ENCODE peak calls at places on chromosomes 3 and 15, in eight cellular contexts. S is K562, U is GM12892, L is transverse colon, R is breast epithelium, O is vagina, Y is HL-60, Z is sigmoid colon. F is an unnamed sample.

GRCh38 chr3:157104521-157104920 is 55.4 kb downstream of the CCNL1 start:
- DNase-seq in S (no peak), U (no peak), L (no peak), R (no peak), O (no peak), Y (no peak), Z (peak), F (no peak)

GRCh38 chr3:148748323-148748722 is 50.6 kb downstream of the AGTR1 start:
- DNase-seq in S (no peak), U (no peak), L (no peak), R (no peak), O (no peak), Y (peak), Z (no peak), F (no peak)

GRCh38 chr15:39358441-39359041 is 222.3 kb upstream of the THBS1 start:
- DNase-seq in S (peak), U (no peak), L (peak), R (no peak), O (no peak), Y (no peak), Z (peak), F (no peak)

GRCh38 chr15:56353119-56353518 is 12.1 kb upstream of the TEX9 start:
- DNase-seq in S (no peak), U (no peak), L (no peak), R (no peak), O (no peak), Y (no peak), Z (no peak), F (no peak)

GRCh38 chr3:94159062-94159726 is 96.3 kb downstream of the NSUN3 start:
- DNase-seq in S (no peak), U (no peak), L (no peak), R (no peak), O (no peak), Y (no peak), Z (no peak), F (no peak)

GRCh38 chr3:183188895-183189462 is 26.4 kb upstream of the LAMP3 start:
- DNase-seq in S (peak), U (no peak), L (peak), R (no peak), O (no peak), Y (peak), Z (no peak), F (no peak)

GRCh38 chr3:43217633-43218032 is 68.7 kb upstream of the SNRK start:
- DNase-seq in S (no peak), U (no peak), L (no peak), R (no peak), O (no peak), Y (no peak), Z (no peak), F (no peak)

GRCh38 chr3:12507871-12508281 is 23.6 kb downstream of the TSEN2 start:
- DNase-seq in S (no peak), U (no peak), L (no peak), R (no peak), O (no peak), Y (no peak), Z (no peak), F (no peak)

GRCh38 chr3:107987036-107987557 is 103.7 kb downstream of the CD47 start:
- DNase-seq in S (no peak), U (no peak), L (peak), R (peak), O (no peak), Y (no peak), Z (peak), F (peak)

DNA sequence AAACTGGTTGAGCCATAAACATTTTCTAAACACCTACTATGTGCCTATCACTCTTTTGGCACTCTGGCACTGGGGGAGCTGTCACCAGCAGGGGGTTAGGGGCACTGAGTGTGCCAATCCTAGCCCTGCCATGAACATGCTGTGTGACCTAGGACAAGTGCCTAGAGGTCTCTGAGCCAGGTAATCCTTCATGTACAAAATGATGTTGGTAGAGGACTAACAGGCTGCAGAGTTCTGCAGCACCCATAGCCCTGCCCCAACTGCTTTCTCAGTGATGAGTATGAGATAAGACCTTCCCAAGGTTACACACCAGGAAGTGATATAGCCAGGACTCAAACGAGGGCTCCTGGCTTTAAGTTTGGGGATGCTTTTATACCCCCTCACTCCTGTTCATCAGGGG is 84.9 kb upstream of the SEC13 start:
- DNase-seq in S (no peak), U (no peak), L (no peak), R (no peak), O (no peak), Y (no peak), Z (no peak), F (no peak)
- TF ChIP-seq POLR2AphosphoS5 in S (no peak), U (no peak), L (no peak), R (no peak), O (no peak), Y (no peak), Z (no peak), F (no peak)

GRCh38 chr3:123632161-123632655 is 47.4 kb upstream of the HACD2 start:
- DNase-seq in S (no peak), U (no peak), L (peak), R (peak), O (peak), Y (no peak), Z (peak), F (no peak)
- TF ChIP-seq POLR2AphosphoS5 in S (no peak), U (no peak), L (peak), R (no peak), O (no peak), Y (no peak), Z (peak), F (no peak)

GRCh38 chr15:57675481-57676181 is 30.9 kb upstream of the POLR2M start:
- DNase-seq in S (no peak), U (no peak), L (no peak), R (no peak), O (no peak), Y (no peak), Z (no peak), F (no peak)
- TF ChIP-seq POLR2AphosphoS5 in S (no peak), U (no peak), L (no peak), R (no peak), O (no peak), Y (no peak), Z (no peak), F (no peak)

DNA sequence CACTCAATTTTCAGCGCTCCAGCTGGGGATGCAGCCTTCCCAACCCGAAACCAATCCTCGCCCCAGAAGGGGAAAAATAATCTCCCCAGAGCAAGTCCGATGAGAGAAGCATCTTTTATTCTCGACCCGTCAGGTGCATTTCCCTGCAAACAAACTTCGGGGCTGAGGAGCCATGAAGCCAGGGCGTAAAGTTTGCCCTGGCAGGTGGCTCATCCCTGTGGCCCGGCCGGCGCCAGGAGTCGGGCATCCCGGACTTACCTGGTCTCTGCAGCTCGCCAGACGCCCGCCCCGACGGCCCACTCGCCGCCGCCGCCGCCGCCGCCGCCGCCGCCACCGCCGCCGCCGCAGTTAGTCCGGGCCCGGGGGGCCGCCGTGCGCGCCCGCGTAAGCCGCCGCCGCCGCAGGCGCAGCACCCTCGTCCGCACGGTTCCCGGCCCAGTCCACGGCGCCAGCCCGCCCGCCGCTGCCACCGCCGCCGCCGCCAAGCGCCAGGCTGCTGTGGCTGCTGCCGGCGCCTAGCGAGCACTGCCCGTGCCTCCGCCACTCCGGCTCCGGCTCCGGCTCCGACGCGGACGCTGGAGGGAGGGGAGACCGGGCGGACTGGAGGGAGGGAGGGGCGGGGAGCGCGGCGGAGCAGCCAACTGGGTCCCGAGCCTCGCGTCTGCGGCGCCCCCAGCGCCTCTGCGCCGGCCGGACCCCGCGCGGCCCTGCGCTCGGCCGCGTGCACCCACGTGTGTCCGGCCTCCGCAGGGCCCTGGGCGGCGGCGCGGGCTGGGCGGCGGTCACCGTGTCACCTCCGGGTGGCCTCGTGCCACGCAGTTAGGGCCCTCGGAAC is at the start of gene CNTN3:
- DNase-seq in S (no peak), U (no peak), L (peak), R (no peak), O (no peak), Y (no peak), Z (peak), F (no peak)
- TF ChIP-seq POLR2AphosphoS5 in S (no peak), U (no peak), L (no peak), R (no peak), O (no peak), Y (no peak), Z (no peak), F (no peak)

DNA sequence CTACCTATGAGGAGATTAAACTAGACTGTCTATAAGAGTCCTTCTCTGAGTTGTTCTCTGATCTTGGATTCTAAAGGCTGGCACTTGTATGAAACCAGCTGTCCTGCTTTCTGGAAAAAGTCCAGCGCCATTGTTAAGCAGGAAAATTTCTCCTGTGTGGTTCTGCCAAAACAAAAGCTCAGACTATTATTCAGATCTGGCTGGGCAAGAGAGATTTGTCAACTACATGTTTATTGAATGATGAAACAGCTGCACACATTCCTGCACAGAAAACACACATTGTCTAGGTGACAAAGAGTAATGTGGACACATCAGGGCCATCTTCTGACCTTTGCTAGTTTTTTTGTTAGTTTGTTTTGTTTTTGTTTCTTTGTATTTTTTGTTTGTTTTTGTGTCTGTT is 29.9 kb downstream of the ACP3 start:
- DNase-seq in S (no peak), U (no peak), L (no peak), R (no peak), O (no peak), Y (no peak), Z (no peak), F (no peak)
- TF ChIP-seq POLR2AphosphoS5 in S (no peak), U (no peak), L (no peak), R (no peak), O (no peak), Y (no peak), Z (no peak), F (no peak)

DNA sequence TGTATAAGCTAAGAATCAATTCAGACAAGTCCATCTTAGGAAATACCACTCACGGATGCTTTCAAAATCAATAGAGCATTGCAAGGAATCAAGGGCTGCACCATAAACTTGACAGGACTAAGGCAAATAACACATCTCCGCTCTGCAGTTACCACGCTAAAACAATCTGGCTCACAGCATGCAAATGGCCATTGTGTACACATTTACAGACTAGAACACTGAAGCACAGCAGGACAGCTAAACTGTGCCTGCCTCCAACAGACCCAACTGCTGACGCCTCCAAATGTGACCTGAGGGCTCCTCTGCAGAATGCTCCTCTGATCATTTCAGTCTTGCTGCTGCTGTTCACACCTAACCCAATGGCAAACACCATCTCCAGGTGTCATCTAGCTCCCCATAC is 104.3 kb downstream of the MEX3B start:
- DNase-seq in S (no peak), U (no peak), L (no peak), R (no peak), O (no peak), Y (no peak), Z (no peak), F (no peak)
- TF ChIP-seq POLR2AphosphoS5 in S (no peak), U (no peak), L (no peak), R (no peak), O (no peak), Y (no peak), Z (no peak), F (no peak)

GRCh38 chr15:84658080-84658787 is at the start of gene NMB:
- DNase-seq in S (no peak), U (peak), L (peak), R (peak), O (no peak), Y (peak), Z (peak), F (peak)
- TF ChIP-seq POLR2AphosphoS5 in S (no peak), U (peak), L (peak), R (no peak), O (peak), Y (peak), Z (no peak), F (no peak)